ENCODE peak calls at places on chromosomes 2 and 18, in nine cellular contexts. P is cardiac muscle cell, H is Peyer's patch, F is heart right ventricle, U is breast epithelium, M is heart left ventricle, R is left ventricle myocardium inferior, C is IMR-90, E is AG04450. S is an unnamed sample.
A peak's percentile ranks its signal among the peaks of the same experiment; 100 is the strongest.

GRCh38 chr2:119760237-119760807 is 600 bp downstream of the PTPN4 start:
- DNase-seq in E (no peak), H (peak; percentile 75), R (no peak), U (peak; percentile 57), M (peak; percentile 38), P (no peak), C (no peak), F (peak; percentile 13), S (no peak)

GRCh38 chr2:112767693-112768380 is 3.4 kb upstream of the CKAP2L start:
- DNase-seq in E (no peak), P (no peak), U (no peak), C (no peak), M (no peak), R (no peak), H (no peak), F (no peak), S (no peak)

GRCh38 chr2:143177081-143177786 is 48.0 kb downstream of the ARHGAP15 start:
- DNase-seq in E (no peak), U (no peak), M (no peak), R (no peak), H (no peak), P (no peak), C (no peak), F (no peak), S (no peak)

GRCh38 chr2:176781570-176782217 is 430.9 kb upstream of the HNRNPA3 start:
- DNase-seq in M (no peak), F (no peak), U (no peak), E (no peak), H (no peak), C (no peak), P (no peak), R (no peak), S (no peak)

GRCh38 chr2:165161510-165161909 is 42.3 kb downstream of the SCN3A start:
- DNase-seq in H (no peak), P (no peak), U (no peak), C (peak; percentile 61), R (no peak), M (no peak), F (no peak), E (peak; percentile 33), S (peak; percentile 92)

GRCh38 chr2:29878898-29879297 is 42.5 kb downstream of the ALK start:
- DNase-seq in C (no peak), M (no peak), F (no peak), H (no peak), U (no peak), R (no peak), P (no peak), E (no peak), S (no peak)

GRCh38 chr2:193793914-193794313 is 1599.2 kb upstream of the TMEFF2 start:
- DNase-seq in M (no peak), F (no peak), R (no peak), U (no peak), E (no peak), H (no peak), P (no peak), C (no peak), S (peak; percentile 6)

GRCh38 chr2:155250800-155251199 is 552.3 kb downstream of the KCNJ3 start:
- DNase-seq in E (no peak), M (no peak), R (no peak), H (no peak), C (no peak), F (no peak), P (peak; percentile 27), U (no peak), S (no peak)

GRCh38 chr2:28445448-28446258 is 50.2 kb upstream of the PLB1 start:
- DNase-seq in P (no peak), F (no peak), M (no peak), E (peak; percentile 84), H (no peak), R (no peak), U (no peak), C (peak; percentile 97), S (peak; percentile 94)

GRCh38 chr18:12335503-12335902 is 27.5 kb downstream of the TUBB6 start:
- DNase-seq in H (no peak), R (no peak), E (no peak), M (no peak), F (no peak), U (no peak), P (no peak), C (no peak), S (no peak)

GRCh38 chr2:98469862-98470544 is 25.3 kb downstream of the INPP4A start:
- DNase-seq in M (no peak), C (no peak), H (peak; percentile 55), U (no peak), E (no peak), F (no peak), P (no peak), R (no peak), S (no peak)

GRCh38 chr2:57880967-57881366 is 165.6 kb upstream of the VRK2 start:
- DNase-seq in R (no peak), P (no peak), H (no peak), F (no peak), E (no peak), U (no peak), M (no peak), C (no peak), S (no peak)
- H3K4me3 ChIP-seq in R (no peak overlapping the region), P (no peak overlapping the region), H (no peak overlapping the region), F (no peak overlapping the region), E (no peak overlapping the region), U (no peak overlapping the region), M (no peak overlapping the region), C (no peak overlapping the region), S (no peak overlapping the region)

DNA sequence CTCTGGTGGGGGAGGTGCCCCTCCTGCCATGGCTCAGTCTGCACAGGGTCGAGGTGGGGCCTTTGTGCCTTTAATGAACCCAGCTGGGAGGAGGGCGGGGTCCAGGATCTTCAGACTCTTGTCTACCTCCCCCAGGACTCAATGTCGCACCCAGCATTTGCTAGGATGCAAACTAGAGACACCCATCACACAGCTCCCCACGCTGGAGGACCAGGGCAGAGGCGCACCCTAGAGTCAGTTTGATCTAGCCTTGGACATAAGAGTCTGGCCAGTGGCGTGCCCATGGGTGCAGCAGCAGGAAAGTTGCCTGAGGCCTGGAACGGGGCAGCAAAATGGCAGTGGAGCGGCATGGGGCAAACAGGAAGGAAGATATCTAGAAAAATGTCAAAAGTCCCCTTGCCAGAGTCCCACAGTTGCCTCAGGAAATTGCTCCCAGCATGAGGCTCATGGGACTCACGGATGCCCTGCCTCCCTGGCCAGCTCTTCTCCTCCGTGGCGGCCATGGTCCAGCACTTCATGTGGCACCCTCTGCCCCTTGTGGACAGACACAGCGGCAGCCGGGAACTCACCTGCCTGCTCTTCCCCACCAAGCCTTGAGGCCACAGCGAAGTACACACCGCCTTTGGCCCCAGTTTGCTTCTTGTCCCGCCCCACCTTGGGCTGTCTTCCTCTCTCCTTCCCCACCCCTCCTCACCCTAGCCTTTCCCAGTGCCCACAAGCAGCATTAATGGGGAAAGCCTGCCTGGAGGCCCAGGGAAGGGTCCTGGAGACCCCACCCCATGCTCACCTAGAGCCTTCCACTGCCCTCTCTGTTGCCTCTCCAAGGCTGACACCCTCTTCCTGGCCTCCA is 17.7 kb downstream of the SH2D6 start:
- DNase-seq in H (no peak), C (no peak), P (no peak), U (no peak), E (no peak), M (no peak), R (no peak), F (no peak), S (no peak)
- TF ChIP-seq CTCF in H (no peak), C (no peak), P (no peak), U (no peak), E (no peak), M (no peak), R (no peak), F (no peak), S (no peak)

GRCh38 chr18:7572837-7573236 is 5.7 kb downstream of the PTPRM start:
- DNase-seq in C (peak; percentile 34), F (no peak), P (no peak), E (no peak), R (no peak), M (no peak), U (no peak), H (no peak), S (peak; percentile 27)
- H3K4me3 ChIP-seq in C (no peak overlapping the region), F (no peak overlapping the region), P (no peak overlapping the region), E (no peak overlapping the region), R (no peak overlapping the region), M (no peak overlapping the region), U (no peak overlapping the region), H (no peak overlapping the region), S (no peak overlapping the region)

GRCh38 chr2:168758970-168759820 is 43.2 kb upstream of the NOSTRIN start:
- DNase-seq in R (no peak), H (peak; percentile 53), U (no peak), P (peak; percentile 58), M (no peak), F (peak; percentile 25), E (peak; percentile 20), C (peak; percentile 59), S (peak; percentile 73)
- TF ChIP-seq CTCF in R (peak; percentile 71), H (peak; percentile 47), U (peak; percentile 62), P (peak; percentile 68), M (peak; percentile 67), F (peak; percentile 62), E (peak; percentile 71), C (peak; percentile 62), S (peak; percentile 70)